ENCODE peak calls at places on chromosomes 16 and 17, in eight cellular contexts. One of them, this sample, is unnamed.
A peak's percentile ranks its signal among the peaks of the same experiment; 100 is the strongest.

GRCh38 chr17:2122641-2123302 is 67.9 kb downstream of the HIC1 start:
- DNase-seq in IMR-90: peak; percentile 87
- DNase-seq in psoas muscle: peak; percentile 69
- DNase-seq in ovary: peak; percentile 62
- DNase-seq in adrenal gland: peak; percentile 68
- DNase-seq in uterus: peak; percentile 68
- DNase-seq in iPS DF 6.9: no peak
- DNase-seq in CD8-positive, alpha-beta memory T cell: no peak
- DNase-seq in this sample: peak; percentile 70

GRCh38 chr17:49438885-49439284 is 24.2 kb upstream of the PHB1 start:
- DNase-seq in IMR-90: no peak
- DNase-seq in iPS DF 6.9: no peak
- DNase-seq in psoas muscle: no peak
- DNase-seq in adrenal gland: no peak
- DNase-seq in CD8-positive, alpha-beta memory T cell: no peak
- DNase-seq in ovary: no peak
- DNase-seq in uterus: no peak
- DNase-seq in this sample: peak; percentile 75

GRCh38 chr16:86512860-86513470 is 2.6 kb downstream of the FOXF1 start:
- DNase-seq in uterus: no peak
- DNase-seq in iPS DF 6.9: no peak
- DNase-seq in CD8-positive, alpha-beta memory T cell: no peak
- DNase-seq in ovary: no peak
- DNase-seq in psoas muscle: no peak
- DNase-seq in adrenal gland: no peak
- DNase-seq in IMR-90: peak; percentile 56
- DNase-seq in this sample: peak; percentile 81

GRCh38 chr16:82481455-82481854 is 145.3 kb upstream of the CDH13 start:
- DNase-seq in CD8-positive, alpha-beta memory T cell: no peak
- DNase-seq in IMR-90: peak; percentile 3
- DNase-seq in iPS DF 6.9: no peak
- DNase-seq in psoas muscle: no peak
- DNase-seq in adrenal gland: no peak
- DNase-seq in ovary: no peak
- DNase-seq in uterus: no peak
- DNase-seq in this sample: no peak

GRCh38 chr16:8885674-8886592 is 3.8 kb downstream of the LITAFD start:
- DNase-seq in IMR-90: peak; percentile 51
- DNase-seq in adrenal gland: no peak
- DNase-seq in CD8-positive, alpha-beta memory T cell: no peak
- DNase-seq in iPS DF 6.9: no peak
- DNase-seq in psoas muscle: peak; percentile 70
- DNase-seq in uterus: no peak
- DNase-seq in ovary: peak; percentile 16
- DNase-seq in this sample: peak; percentile 78

GRCh38 chr17:81510798-81511549 is 1.6 kb downstream of the ACTG1 start:
- DNase-seq in CD8-positive, alpha-beta memory T cell: peak; percentile 64
- DNase-seq in psoas muscle: no peak
- DNase-seq in iPS DF 6.9: no peak
- DNase-seq in ovary: peak; percentile 44
- DNase-seq in adrenal gland: no peak
- DNase-seq in uterus: no peak
- DNase-seq in IMR-90: no peak
- DNase-seq in this sample: no peak

GRCh38 chr16:67244387-67245188 is 2.7 kb downstream of the FHOD1 start:
- DNase-seq in adrenal gland: peak; percentile 84
- DNase-seq in iPS DF 6.9: no peak
- DNase-seq in CD8-positive, alpha-beta memory T cell: peak; percentile 61
- DNase-seq in psoas muscle: peak; percentile 93
- DNase-seq in ovary: no peak
- DNase-seq in IMR-90: peak; percentile 87
- DNase-seq in uterus: peak; percentile 48
- DNase-seq in this sample: no peak

GRCh38 chr16:60907645-60908044 is 1128.6 kb downstream of the CDH8 start:
- DNase-seq in psoas muscle: no peak
- DNase-seq in IMR-90: no peak
- DNase-seq in uterus: no peak
- DNase-seq in CD8-positive, alpha-beta memory T cell: no peak
- DNase-seq in ovary: no peak
- DNase-seq in iPS DF 6.9: no peak
- DNase-seq in adrenal gland: no peak
- DNase-seq in this sample: peak; percentile 3

GRCh38 chr16:81491522-81492188 is 47.0 kb downstream of the CMIP start:
- DNase-seq in iPS DF 6.9: no peak
- DNase-seq in psoas muscle: peak; percentile 8
- DNase-seq in ovary: no peak
- DNase-seq in IMR-90: peak; percentile 65
- DNase-seq in CD8-positive, alpha-beta memory T cell: no peak
- DNase-seq in adrenal gland: no peak
- DNase-seq in uterus: no peak
- DNase-seq in this sample: no peak

DNA sequence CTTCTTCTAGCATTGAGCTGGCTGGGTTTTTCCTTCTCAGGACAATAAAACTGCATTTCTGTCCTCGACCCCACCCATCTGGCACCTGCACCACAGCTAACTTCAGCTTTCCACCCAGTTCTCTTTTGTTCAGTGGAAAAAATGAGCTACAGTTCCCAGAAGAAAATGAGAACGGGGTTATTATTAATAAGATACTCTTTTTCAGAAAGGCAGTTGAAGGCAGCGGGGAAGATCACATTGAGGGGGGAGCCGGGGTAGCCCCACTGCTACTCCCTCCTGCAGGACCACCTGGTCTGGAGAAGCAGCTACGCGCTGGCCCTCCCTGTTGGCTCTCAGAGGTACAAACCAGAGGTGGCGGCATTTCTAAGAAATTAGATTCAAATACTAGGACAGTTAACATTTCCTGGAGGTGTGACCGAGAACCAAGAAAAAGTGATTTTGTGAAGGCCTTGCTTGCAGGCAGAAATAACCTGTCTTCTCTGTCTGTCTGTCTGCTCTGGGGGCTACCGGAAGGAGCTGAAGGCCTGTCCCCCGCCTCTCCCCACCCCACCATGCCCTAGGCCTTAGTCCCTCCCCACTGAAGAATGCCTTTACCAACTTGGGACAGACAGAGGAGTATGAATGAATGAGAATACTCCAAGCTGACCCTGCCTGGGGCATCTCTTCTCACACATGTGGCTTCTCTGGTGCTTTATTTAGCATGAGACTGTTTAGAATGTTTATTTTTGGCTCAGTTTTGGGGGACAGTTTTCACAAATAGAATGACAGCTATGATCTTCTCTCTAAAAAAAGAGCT is 123.8 kb downstream of the XYLT1 start:
- DNase-seq in psoas muscle: no peak
- DNase-seq in ovary: no peak
- DNase-seq in uterus: no peak
- DNase-seq in CD8-positive, alpha-beta memory T cell: no peak
- DNase-seq in IMR-90: no peak
- DNase-seq in adrenal gland: no peak
- DNase-seq in iPS DF 6.9: no peak
- DNase-seq in this sample: no peak
- H3K4me3 ChIP-seq in psoas muscle: no peak overlapping the region
- H3K4me3 ChIP-seq in ovary: no peak overlapping the region
- H3K4me3 ChIP-seq in uterus: no peak overlapping the region
- H3K4me3 ChIP-seq in CD8-positive, alpha-beta memory T cell: no peak overlapping the region
- H3K4me3 ChIP-seq in IMR-90: no peak overlapping the region
- H3K4me3 ChIP-seq in adrenal gland: no peak overlapping the region
- H3K4me3 ChIP-seq in iPS DF 6.9: no peak overlapping the region
- H3K4me3 ChIP-seq in this sample: no peak overlapping the region

GRCh38 chr17:79645022-79645776 is 34.3 kb upstream of the RBFOX3 start:
- DNase-seq in psoas muscle: peak; percentile 34
- DNase-seq in ovary: no peak
- DNase-seq in uterus: no peak
- DNase-seq in CD8-positive, alpha-beta memory T cell: no peak
- DNase-seq in IMR-90: no peak
- DNase-seq in adrenal gland: peak; percentile 5
- DNase-seq in iPS DF 6.9: no peak
- DNase-seq in this sample: no peak

GRCh38 chr17:79648181-79648831 is 37.5 kb upstream of the RBFOX3 start:
- DNase-seq in uterus: no peak
- DNase-seq in ovary: no peak
- DNase-seq in adrenal gland: peak; percentile 5
- DNase-seq in iPS DF 6.9: no peak
- DNase-seq in IMR-90: no peak
- DNase-seq in CD8-positive, alpha-beta memory T cell: no peak
- DNase-seq in psoas muscle: peak; percentile 22
- DNase-seq in this sample: no peak

GRCh38 chr17:79645777-79646088 is 34.9 kb upstream of the RBFOX3 start:
- DNase-seq in IMR-90: no peak
- DNase-seq in iPS DF 6.9: no peak
- DNase-seq in ovary: no peak
- DNase-seq in CD8-positive, alpha-beta memory T cell: no peak
- DNase-seq in adrenal gland: no peak
- DNase-seq in psoas muscle: no peak
- DNase-seq in uterus: no peak
- DNase-seq in this sample: no peak

GRCh38 chr17:79646721-79647455 is 36.0 kb upstream of the RBFOX3 start:
- DNase-seq in CD8-positive, alpha-beta memory T cell: no peak
- DNase-seq in IMR-90: no peak
- DNase-seq in uterus: peak; percentile 3
- DNase-seq in iPS DF 6.9: no peak
- DNase-seq in adrenal gland: no peak
- DNase-seq in ovary: no peak
- DNase-seq in psoas muscle: no peak
- DNase-seq in this sample: no peak

DNA sequence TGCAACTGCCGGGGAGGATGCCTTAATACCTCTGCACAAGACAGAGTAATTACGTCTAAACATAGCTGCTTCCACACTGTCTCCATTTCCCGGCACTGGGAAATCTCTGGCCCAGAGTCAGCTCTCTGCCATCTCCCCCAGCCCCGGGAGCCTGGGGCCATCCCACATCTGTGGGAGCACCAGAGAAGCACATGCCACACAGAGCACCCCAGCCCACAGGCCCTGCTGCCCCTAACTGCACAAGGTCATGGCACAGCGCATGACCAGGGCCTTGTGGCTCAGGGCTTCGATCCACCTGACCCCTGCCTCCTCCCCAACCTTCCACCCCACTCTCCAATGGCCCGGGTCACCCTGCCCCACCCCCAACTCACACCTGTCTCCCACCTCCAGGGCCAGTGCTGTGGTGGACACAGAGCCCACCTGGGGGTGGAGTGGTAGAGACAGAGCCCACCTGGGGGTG is 36.6 kb upstream of the RBFOX3 start:
- DNase-seq in IMR-90: no peak
- DNase-seq in adrenal gland: peak; percentile 2
- DNase-seq in CD8-positive, alpha-beta memory T cell: no peak
- DNase-seq in psoas muscle: no peak
- DNase-seq in iPS DF 6.9: no peak
- DNase-seq in ovary: no peak
- DNase-seq in uterus: no peak
- DNase-seq in this sample: peak; percentile 22
- H3K27me3 ChIP-seq in IMR-90: no peaks in the 10 kb centered on the region
- H3K27me3 ChIP-seq in adrenal gland: no peaks in the 10 kb centered on the region
- H3K27me3 ChIP-seq in CD8-positive, alpha-beta memory T cell: no peaks in the 10 kb centered on the region
- H3K27me3 ChIP-seq in psoas muscle: peaks cover 54% of the 10 kb centered on the region
- H3K27me3 ChIP-seq in iPS DF 6.9: no peaks in the 10 kb centered on the region
- H3K27me3 ChIP-seq in ovary: no peaks in the 10 kb centered on the region
- H3K27me3 ChIP-seq in uterus: no peaks in the 10 kb centered on the region
- H3K27me3 ChIP-seq in this sample: no peaks in the 10 kb centered on the region

DNA sequence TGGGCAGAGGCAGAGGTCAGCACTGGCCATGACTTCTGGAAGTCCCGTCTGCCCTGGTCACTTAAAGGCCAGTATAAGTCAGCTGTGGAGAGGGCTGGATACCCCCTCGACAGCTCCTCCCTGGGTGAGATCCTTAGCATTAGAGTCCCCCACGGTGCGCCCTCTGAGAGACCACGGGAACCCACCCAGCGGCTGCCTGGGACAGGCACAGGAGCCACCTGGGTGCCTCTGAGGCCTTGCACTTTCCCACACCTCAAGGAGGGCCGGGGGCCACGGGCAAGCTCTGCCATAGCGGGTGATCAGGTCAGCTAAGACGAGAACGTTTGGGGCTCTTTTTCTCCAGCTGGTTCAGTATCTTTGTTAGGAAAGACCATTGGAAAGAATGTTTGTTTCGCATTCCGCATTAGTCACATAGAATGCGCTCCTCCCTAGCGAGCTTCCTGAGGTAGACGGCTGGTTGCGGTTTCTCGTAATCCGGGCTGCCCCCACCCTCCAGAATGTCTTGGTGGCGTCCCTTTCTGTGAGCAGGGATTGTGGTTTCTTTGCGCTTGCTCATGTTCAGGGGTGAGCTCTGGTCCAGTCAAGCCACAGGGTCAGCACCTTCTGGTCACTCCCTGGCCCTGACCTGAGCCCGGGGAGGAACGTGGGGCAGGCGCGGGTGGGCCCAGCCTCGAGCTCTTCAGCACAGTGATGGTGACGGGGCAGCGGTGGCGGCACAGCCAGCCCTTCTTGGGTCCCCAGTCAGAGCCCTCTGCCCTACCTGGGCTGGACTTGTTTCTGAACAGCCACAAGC is 25.2 kb downstream of the NME3 start:
- DNase-seq in iPS DF 6.9: no peak
- DNase-seq in ovary: no peak
- DNase-seq in adrenal gland: no peak
- DNase-seq in psoas muscle: no peak
- DNase-seq in uterus: no peak
- DNase-seq in CD8-positive, alpha-beta memory T cell: no peak
- DNase-seq in IMR-90: peak; percentile 53
- DNase-seq in this sample: no peak
- H3K36me3 ChIP-seq in iPS DF 6.9: peaks cover 10% of the 10 kb centered on the region
- H3K36me3 ChIP-seq in ovary: no peaks in the 10 kb centered on the region
- H3K36me3 ChIP-seq in adrenal gland: no peaks in the 10 kb centered on the region
- H3K36me3 ChIP-seq in psoas muscle: no peaks in the 10 kb centered on the region
- H3K36me3 ChIP-seq in uterus: no peaks in the 10 kb centered on the region
- H3K36me3 ChIP-seq in CD8-positive, alpha-beta memory T cell: peaks cover 16% of the 10 kb centered on the region
- H3K36me3 ChIP-seq in IMR-90: peaks cover 58% of the 10 kb centered on the region
- H3K36me3 ChIP-seq in this sample: no peaks in the 10 kb centered on the region

GRCh38 chr17:39604911-39605491 is 2.7 kb downstream of the NEUROD2 start:
- DNase-seq in adrenal gland: no peak
- DNase-seq in psoas muscle: no peak
- DNase-seq in uterus: no peak
- DNase-seq in ovary: no peak
- DNase-seq in iPS DF 6.9: no peak
- DNase-seq in IMR-90: no peak
- DNase-seq in CD8-positive, alpha-beta memory T cell: no peak
- DNase-seq in this sample: peak; percentile 80
- H3K4me3 ChIP-seq in adrenal gland: no peak overlapping the region
- H3K4me3 ChIP-seq in psoas muscle: peak overlapping the region; percentile 43
- H3K4me3 ChIP-seq in uterus: no peak overlapping the region
- H3K4me3 ChIP-seq in ovary: no peak overlapping the region
- H3K4me3 ChIP-seq in iPS DF 6.9: no peak overlapping the region
- H3K4me3 ChIP-seq in IMR-90: no peak overlapping the region
- H3K4me3 ChIP-seq in CD8-positive, alpha-beta memory T cell: no peak overlapping the region
- H3K4me3 ChIP-seq in this sample: peak overlapping the region; percentile 5

DNA sequence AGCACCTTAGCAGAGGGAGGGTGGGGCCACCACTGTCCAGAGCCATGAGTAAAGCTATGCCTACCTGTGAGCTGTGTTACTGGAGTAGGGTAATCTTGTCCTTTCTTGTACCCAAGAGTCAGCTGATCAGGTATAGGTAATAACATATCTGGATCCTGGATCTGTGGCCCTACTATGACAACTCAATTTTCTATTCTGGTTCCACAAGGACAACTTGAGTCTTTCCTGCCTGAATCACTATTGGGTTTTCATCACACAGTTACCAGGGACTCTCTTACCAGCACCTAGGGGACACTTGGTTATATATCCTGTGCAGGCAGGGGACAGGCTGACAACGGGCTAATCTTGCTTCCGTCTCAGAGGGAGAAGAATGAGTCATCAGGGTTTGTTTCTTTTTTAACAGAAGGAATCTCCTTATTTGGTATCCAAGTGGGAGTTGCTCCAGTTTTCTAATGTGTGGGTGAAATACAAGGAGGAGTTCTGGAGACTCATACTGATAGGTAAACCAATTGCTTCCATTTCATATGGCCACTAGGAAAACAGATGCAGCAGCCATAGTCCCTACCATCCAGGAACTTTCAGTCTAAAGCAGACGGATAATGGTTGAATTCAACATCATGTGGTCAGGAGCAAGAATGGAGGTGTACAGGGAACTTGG is 6.8 kb downstream of the ZNF267 start:
- DNase-seq in iPS DF 6.9: no peak
- DNase-seq in IMR-90: peak; percentile 80
- DNase-seq in CD8-positive, alpha-beta memory T cell: no peak
- DNase-seq in ovary: no peak
- DNase-seq in uterus: no peak
- DNase-seq in adrenal gland: peak; percentile 42
- DNase-seq in psoas muscle: no peak
- DNase-seq in this sample: no peak
- H3K27me3 ChIP-seq in iPS DF 6.9: no peaks in the 10 kb centered on the region
- H3K27me3 ChIP-seq in IMR-90: no peaks in the 10 kb centered on the region
- H3K27me3 ChIP-seq in CD8-positive, alpha-beta memory T cell: no peaks in the 10 kb centered on the region
- H3K27me3 ChIP-seq in ovary: no peaks in the 10 kb centered on the region
- H3K27me3 ChIP-seq in uterus: no peaks in the 10 kb centered on the region
- H3K27me3 ChIP-seq in adrenal gland: no peaks in the 10 kb centered on the region
- H3K27me3 ChIP-seq in psoas muscle: no peaks in the 10 kb centered on the region
- H3K27me3 ChIP-seq in this sample: no peaks in the 10 kb centered on the region